ENCODE peak calls at places on chromosomes 1 and 21, in seven cellular contexts. B is HCT116, O is T47D, K is SK-N-SH, Z is K562, F is HepG2, E is H1. A is an unnamed sample.

GRCh38 chr21:36209626-36210171 is 53.1 kb downstream of the DOP1B start:
- DNase-seq in B (peak), O (peak), K (peak), Z (peak), F (peak), E (no peak), A (no peak)

GRCh38 chr1:35014486-35014885 is 17.3 kb downstream of the ZMYM6 start:
- DNase-seq in B (no peak), O (no peak), K (no peak), Z (no peak), F (no peak), E (no peak), A (no peak)

GRCh38 chr1:94324168-94324544 is 86.8 kb upstream of the ARHGAP29 start:
- DNase-seq in B (no peak), O (no peak), K (no peak), Z (no peak), F (no peak), E (no peak), A (no peak)

GRCh38 chr1:81950037-81950436 is 149.3 kb downstream of the ADGRL2 start:
- DNase-seq in B (no peak), O (no peak), K (no peak), Z (no peak), F (no peak), E (no peak), A (no peak)

GRCh38 chr1:66267211-66267940 is 266.6 kb upstream of the SGIP1 start:
- DNase-seq in B (no peak), O (no peak), K (no peak), Z (no peak), F (no peak), E (no peak), A (no peak)

GRCh38 chr1:15788624-15789301 is 18.7 kb downstream of the UQCRHL start:
- DNase-seq in B (no peak), O (no peak), K (no peak), Z (no peak), F (no peak), E (no peak), A (no peak)

GRCh38 chr1:236862615-236863211 is 67.6 kb downstream of the MTR start:
- DNase-seq in B (no peak), O (no peak), K (no peak), Z (no peak), F (peak), E (no peak), A (no peak)

GRCh38 chr1:211589782-211590721 is 11.1 kb upstream of the SLC30A1 start:
- DNase-seq in B (no peak), O (no peak), K (no peak), Z (no peak), F (no peak), E (no peak), A (no peak)

GRCh38 chr1:30631700-30632099 is 91.7 kb downstream of the MATN1 start:
- DNase-seq in B (no peak), O (no peak), K (no peak), Z (no peak), F (no peak), E (no peak), A (no peak)
- TF ChIP-seq JUND in B (no peak), O (no peak), K (no peak), Z (no peak), F (no peak), E (no peak), A (no peak)

DNA sequence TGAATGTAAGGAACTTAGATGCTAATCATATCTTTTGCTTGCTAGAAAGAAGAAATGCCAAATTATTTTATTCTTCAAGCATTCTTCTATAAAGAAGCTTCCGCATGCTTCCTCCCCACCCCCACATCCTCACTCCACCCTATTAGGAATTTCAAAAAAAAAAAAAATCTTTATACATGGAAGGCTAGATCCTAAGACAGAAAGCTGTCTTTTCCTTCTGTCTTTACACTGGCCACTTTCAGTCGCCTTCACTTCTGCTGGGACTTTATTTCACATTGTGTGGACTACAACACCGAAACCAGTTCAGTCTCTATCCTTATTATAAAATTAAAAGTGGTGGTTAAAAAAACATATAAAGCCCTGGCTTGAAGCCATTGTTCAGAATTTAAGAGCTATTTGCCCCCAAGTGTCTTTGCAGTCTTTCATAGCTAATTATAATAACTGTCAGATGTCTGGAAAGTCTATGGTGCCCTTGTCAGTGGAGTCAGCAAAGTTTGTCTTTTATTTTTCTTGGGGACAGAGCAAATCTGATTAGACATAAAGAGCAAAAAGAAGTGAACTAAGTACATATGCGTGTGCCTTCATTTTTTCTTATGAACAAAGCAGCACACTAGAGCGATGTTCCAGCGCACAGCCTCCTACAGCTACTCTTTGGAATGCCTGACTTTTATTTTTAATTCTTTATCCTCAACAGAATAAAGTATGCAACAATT is 297.7 kb downstream of the PTPRC start:
- DNase-seq in B (no peak), O (peak), K (no peak), Z (no peak), F (no peak), E (no peak), A (no peak)
- TF ChIP-seq JUND in B (no peak), O (no peak), K (no peak), Z (no peak), F (no peak), E (no peak), A (no peak)

DNA sequence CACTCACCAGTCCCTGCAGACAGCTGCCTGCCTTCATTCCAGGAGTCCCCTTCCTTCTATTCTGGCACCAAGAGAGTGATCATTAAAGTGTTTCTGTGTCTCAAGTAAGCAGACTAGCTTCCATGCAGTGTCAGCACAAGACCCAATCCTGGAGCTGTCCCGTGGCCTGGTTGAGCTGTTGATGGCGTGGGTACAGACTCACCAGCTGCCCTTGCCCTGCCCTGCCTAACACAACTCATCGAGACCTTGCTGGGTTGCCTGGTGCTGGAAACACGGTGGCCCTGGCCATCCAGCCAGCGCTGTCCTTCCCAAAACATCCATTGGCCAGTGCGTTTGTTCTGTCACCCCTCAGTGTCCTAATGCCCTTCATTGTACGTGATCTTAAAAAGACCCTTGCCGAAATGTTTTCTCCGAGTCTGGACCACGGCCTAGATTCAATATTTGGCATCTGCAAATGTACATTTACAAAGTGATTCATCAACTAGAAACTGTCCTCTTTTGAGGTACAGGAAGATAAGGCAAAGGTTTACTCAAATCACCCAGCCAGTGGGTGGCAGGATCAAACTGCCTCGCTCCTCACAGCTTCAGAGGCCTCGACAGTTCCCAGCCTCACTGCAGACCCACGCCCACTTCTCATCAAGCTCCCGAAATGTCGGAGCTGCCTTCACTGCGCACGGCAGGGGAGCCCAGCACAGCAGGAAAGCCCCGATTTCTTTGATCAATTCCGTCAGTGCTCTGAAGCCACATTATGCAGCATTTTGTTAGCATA is 494.1 kb downstream of the KIF26B start:
- DNase-seq in B (no peak), O (no peak), K (no peak), Z (no peak), F (no peak), E (no peak), A (no peak)
- TF ChIP-seq JUND in B (no peak), O (no peak), K (no peak), Z (no peak), F (no peak), E (no peak), A (no peak)

GRCh38 chr1:21742578-21742977 is 40.4 kb downstream of the USP48 start:
- DNase-seq in B (no peak), O (no peak), K (no peak), Z (no peak), F (no peak), E (no peak), A (no peak)
- TF ChIP-seq JUND in B (no peak), O (no peak), K (no peak), Z (no peak), F (no peak), E (no peak), A (no peak)

GRCh38 chr1:43233631-43234030 is 36.2 kb upstream of the TMEM125 start:
- DNase-seq in B (no peak), O (no peak), K (no peak), Z (no peak), F (no peak), E (no peak), A (no peak)

GRCh38 chr1:43227138-43227836 is 42.5 kb upstream of the TMEM125 start:
- DNase-seq in B (peak), O (peak), K (peak), Z (peak), F (peak), E (peak), A (peak)

GRCh38 chr1:43232071-43232470 is 37.7 kb upstream of the TMEM125 start:
- DNase-seq in B (no peak), O (no peak), K (no peak), Z (no peak), F (no peak), E (no peak), A (no peak)

GRCh38 chr1:43232482-43232881 is 37.3 kb upstream of the TMEM125 start:
- DNase-seq in B (no peak), O (no peak), K (no peak), Z (no peak), F (no peak), E (no peak), A (no peak)

DNA sequence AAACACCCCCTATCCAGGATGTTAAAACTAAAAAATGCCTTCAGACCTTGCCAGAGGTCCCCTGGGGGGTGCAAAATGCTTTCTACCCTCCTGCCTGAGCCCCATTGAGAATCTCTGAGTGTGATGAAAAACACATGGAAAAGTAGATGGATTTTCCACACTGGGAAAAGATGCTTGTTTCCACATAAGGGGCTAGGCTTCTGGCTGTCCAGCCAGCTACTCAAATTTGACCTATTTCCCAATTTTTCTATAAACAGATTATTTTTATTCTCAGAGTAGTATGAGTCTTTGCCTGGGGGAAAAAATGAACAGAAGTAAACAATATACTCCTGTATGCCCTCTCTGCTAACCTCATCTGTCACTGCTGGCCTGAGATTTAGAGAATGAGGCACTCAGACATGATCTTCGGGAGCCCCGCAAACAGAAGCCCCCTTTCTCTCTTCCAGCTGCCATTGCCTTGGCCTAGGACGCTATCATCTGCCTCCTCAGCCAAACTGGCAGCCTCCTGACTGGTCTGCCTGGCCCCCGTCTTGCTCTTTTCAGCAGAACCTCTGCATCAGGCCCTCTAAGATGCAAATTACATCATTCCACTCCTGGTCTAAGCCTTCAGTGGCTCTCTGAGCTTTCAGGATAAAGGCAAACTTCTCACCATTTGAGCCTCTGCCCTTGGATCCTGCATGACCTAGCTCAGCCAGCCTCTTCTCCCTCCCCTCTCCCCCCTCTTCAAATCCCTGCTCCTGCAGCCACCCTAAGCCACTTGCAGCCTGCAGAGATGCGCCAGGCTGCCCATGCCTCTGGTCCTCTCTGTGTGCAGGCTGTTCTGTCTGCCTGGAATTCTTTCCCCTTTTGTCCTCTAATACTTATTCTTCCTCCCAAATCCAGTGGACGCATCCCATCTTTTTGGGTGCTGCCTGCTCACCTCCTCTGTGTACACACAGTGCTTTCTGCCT is 39.7 kb upstream of the TMEM125 start:
- DNase-seq in B (no peak), O (no peak), K (no peak), Z (no peak), F (no peak), E (no peak), A (no peak)
- TF ChIP-seq JUND in B (no peak), O (no peak), K (no peak), Z (no peak), F (no peak), E (no peak), A (no peak)

GRCh38 chr1:29679316-29679715 is 443.0 kb downstream of the PTPRU start:
- DNase-seq in B (no peak), O (no peak), K (no peak), Z (no peak), F (no peak), E (no peak), A (no peak)
- TF ChIP-seq JUND in B (no peak), O (no peak), K (no peak), Z (no peak), F (no peak), E (no peak), A (no peak)

GRCh38 chr21:32712043-32712442 is 15.8 kb downstream of the SYNJ1 start:
- DNase-seq in B (no peak), O (no peak), K (no peak), Z (no peak), F (no peak), E (no peak), A (peak)
- TF ChIP-seq JUND in B (no peak), O (no peak), K (no peak), Z (no peak), F (no peak), E (no peak), A (no peak)

GRCh38 chr1:2867861-2868260 is 66.4 kb upstream of the TTC34 start:
- DNase-seq in B (no peak), O (no peak), K (no peak), Z (peak), F (no peak), E (no peak), A (no peak)
- TF ChIP-seq JUND in B (no peak), O (no peak), K (no peak), Z (no peak), F (no peak), E (no peak), A (no peak)

GRCh38 chr1:3430406-3430805 is 24.1 kb upstream of the ARHGEF16 start:
- DNase-seq in B (no peak), O (no peak), K (no peak), Z (no peak), F (no peak), E (no peak), A (no peak)

GRCh38 chr1:3429766-3430165 is 24.7 kb upstream of the ARHGEF16 start:
- DNase-seq in B (no peak), O (no peak), K (no peak), Z (no peak), F (no peak), E (no peak), A (no peak)

GRCh38 chr1:3431686-3432085 is 22.8 kb upstream of the ARHGEF16 start:
- DNase-seq in B (no peak), O (no peak), K (no peak), Z (no peak), F (no peak), E (no peak), A (no peak)

GRCh38 chr1:3431266-3431665 is 23.2 kb upstream of the ARHGEF16 start:
- DNase-seq in B (no peak), O (peak), K (peak), Z (peak), F (no peak), E (no peak), A (no peak)

GRCh38 chr1:3430820-3431219 is 23.6 kb upstream of the ARHGEF16 start:
- DNase-seq in B (no peak), O (no peak), K (no peak), Z (no peak), F (no peak), E (no peak), A (no peak)
- TF ChIP-seq JUND in B (no peak), O (no peak), K (no peak), Z (no peak), F (no peak), E (no peak), A (no peak)

GRCh38 chr1:10693497-10694273 is 102.8 kb downstream of the CASZ1 start:
- DNase-seq in B (no peak), O (no peak), K (peak), Z (peak), F (no peak), E (no peak), A (no peak)
- TF ChIP-seq JUND in B (no peak), O (no peak), K (no peak), Z (no peak), F (no peak), E (no peak), A (no peak)